ENCODE peak calls at places on chromosome 22, in nine cellular contexts. X is HTR-8/SVneo; O is HEK293T; Y is RCC 7860; F is activated T-helper 1 cell treated with anti-CD3 and anti-CD28 coated beads, Interleukin-2, amount 50 U/mL, for 16 hours; C is posterior vena cava; G is amygdala; H is cardiac septum; K is COR-L47. W is an unnamed sample.

GRCh38 chr22:28247667-28248363 is 328.8 kb upstream of the PITPNB start:
- DNase-seq in X (no peak), O (peak), Y (no peak), F (no peak), C (no peak), G (no peak), H (no peak), K (no peak), W (peak)

GRCh38 chr22:36052505-36052941 is 23.9 kb upstream of the RBFOX2 start:
- DNase-seq in X (no peak), O (no peak), Y (peak), F (no peak), C (no peak), G (no peak), H (no peak), K (no peak), W (no peak)

GRCh38 chr22:45332001-45332400 is 22.3 kb downstream of the FAM118A start:
- DNase-seq in X (no peak), O (no peak), Y (no peak), F (no peak), C (no peak), G (no peak), H (peak), K (no peak), W (no peak)

GRCh38 chr22:41360126-41360525 is 21.6 kb upstream of the TEF start:
- DNase-seq in X (no peak), O (no peak), Y (no peak), F (no peak), C (no peak), G (no peak), H (no peak), K (no peak), W (peak)

GRCh38 chr22:44578516-44579230 is 80.6 kb upstream of the RTL6 start:
- DNase-seq in X (no peak), O (no peak), Y (no peak), F (no peak), C (no peak), G (no peak), H (peak), K (no peak), W (no peak)

GRCh38 chr22:19443544-19444211 is 3.8 kb downstream of the C22orf39 start:
- DNase-seq in X (no peak), O (no peak), Y (no peak), F (no peak), C (no peak), G (no peak), H (no peak), K (no peak), W (no peak)

GRCh38 chr22:30444632-30445437 is 19.3 kb downstream of the MTFP1 start:
- DNase-seq in X (peak), O (peak), Y (no peak), F (no peak), C (no peak), G (peak), H (no peak), K (peak), W (peak)

GRCh38 chr22:46590334-46590733 is 29.9 kb upstream of the GRAMD4 start:
- DNase-seq in X (no peak), O (no peak), Y (no peak), F (no peak), C (no peak), G (no peak), H (peak), K (no peak), W (peak)

GRCh38 chr22:38762607-38763006 is 6.8 kb upstream of the SUN2 start:
- DNase-seq in X (no peak), O (no peak), Y (no peak), F (no peak), C (no peak), G (no peak), H (no peak), K (no peak), W (peak)

GRCh38 chr22:24424001-24424900 is 3.1 kb upstream of the ADORA2A start:
- DNase-seq in X (no peak), O (peak), Y (no peak), F (no peak), C (no peak), G (no peak), H (no peak), K (no peak), W (peak)

GRCh38 chr22:20552913-20553401 is 45.5 kb downstream of the MED15 start:
- DNase-seq in X (no peak), O (no peak), Y (peak), F (no peak), C (no peak), G (no peak), H (no peak), K (no peak), W (peak)

GRCh38 chr22:47291565-47292495 is 529.4 kb downstream of the TBC1D22A start:
- DNase-seq in X (no peak), O (no peak), Y (no peak), F (no peak), C (no peak), G (no peak), H (peak), K (no peak), W (no peak)

GRCh38 chr22:36536717-36537116 is 7.8 kb upstream of the EIF3D start:
- DNase-seq in X (no peak), O (no peak), Y (no peak), F (no peak), C (no peak), G (no peak), H (no peak), K (peak), W (peak)

GRCh38 chr22:38766076-38766777 is 10.4 kb upstream of the SUN2 start:
- DNase-seq in X (peak), O (peak), Y (peak), F (peak), C (no peak), G (peak), H (no peak), K (peak), W (peak)

GRCh38 chr22:40509401-40510134 is 127.0 kb downstream of the MRTFA start:
- DNase-seq in X (no peak), O (no peak), Y (peak), F (no peak), C (no peak), G (no peak), H (no peak), K (no peak), W (peak)

GRCh38 chr22:27680636-27681035 is 120.9 kb downstream of the MN1 start:
- DNase-seq in X (no peak), O (no peak), Y (no peak), F (no peak), C (no peak), G (no peak), H (no peak), K (no peak), W (peak)

GRCh38 chr22:45302047-45302446 is 7.7 kb upstream of the FAM118A start:
- DNase-seq in X (no peak), O (no peak), Y (peak), F (no peak), C (no peak), G (no peak), H (no peak), K (no peak), W (no peak)

GRCh38 chr22:40668611-40669390 is 10.5 kb upstream of the MCHR1 start:
- DNase-seq in X (peak), O (no peak), Y (peak), F (no peak), C (no peak), G (no peak), H (no peak), K (no peak), W (peak)

GRCh38 chr22:36234919-36235318 is 4.4 kb downstream of the APOL2 start:
- DNase-seq in X (no peak), O (no peak), Y (no peak), F (no peak), C (no peak), G (no peak), H (no peak), K (no peak), W (no peak)

GRCh38 chr22:37546436-37547248 is 13.6 kb upstream of the CDC42EP1 start:
- DNase-seq in X (no peak), O (no peak), Y (no peak), F (no peak), C (peak), G (peak), H (peak), K (no peak), W (no peak)

GRCh38 chr22:30575011-30575671 is 676 bp upstream of the GAL3ST1 start:
- DNase-seq in X (no peak), O (no peak), Y (peak), F (no peak), C (peak), G (no peak), H (no peak), K (no peak), W (peak)

GRCh38 chr22:45554040-45554406 is 51.3 kb downstream of the FBLN1 start:
- DNase-seq in X (no peak), O (peak), Y (no peak), F (no peak), C (no peak), G (no peak), H (no peak), K (no peak), W (peak)

GRCh38 chr22:18056161-18056666 is 21.6 kb upstream of the PEX26 start:
- DNase-seq in X (no peak), O (no peak), Y (peak), F (no peak), C (peak), G (no peak), H (no peak), K (no peak), W (no peak)

GRCh38 chr22:38751422-38752346 is 4.1 kb downstream of the SUN2 start:
- DNase-seq in X (no peak), O (no peak), Y (no peak), F (peak), C (peak), G (no peak), H (peak), K (no peak), W (no peak)

GRCh38 chr22:36397081-36397766 is 9.5 kb upstream of the MYH9 start:
- DNase-seq in X (no peak), O (no peak), Y (peak), F (no peak), C (no peak), G (no peak), H (no peak), K (no peak), W (no peak)

GRCh38 chr22:30212363-30212995 is 34.1 kb downstream of the LIF start:
- DNase-seq in X (no peak), O (no peak), Y (peak), F (no peak), C (peak), G (no peak), H (peak), K (no peak), W (no peak)

GRCh38 chr22:17198188-17199130 is 20.8 kb downstream of the ADA2 start:
- DNase-seq in X (no peak), O (no peak), Y (no peak), F (no peak), C (no peak), G (no peak), H (peak), K (no peak), W (peak)

GRCh38 chr22:30284172-30284571 is 5.1 kb downstream of the CASTOR1 start:
- DNase-seq in X (no peak), O (no peak), Y (no peak), F (no peak), C (no peak), G (no peak), H (no peak), K (no peak), W (no peak)

GRCh38 chr22:31867386-31868153 is 76.8 kb upstream of the YWHAH start:
- DNase-seq in X (no peak), O (no peak), Y (no peak), F (no peak), C (no peak), G (no peak), H (no peak), K (no peak), W (no peak)

GRCh38 chr22:49523374-49524008 is 304.2 kb downstream of the BRD1 start:
- DNase-seq in X (no peak), O (no peak), Y (no peak), F (no peak), C (peak), G (no peak), H (peak), K (no peak), W (peak)

GRCh38 chr22:45164217-45165123 is 745 bp downstream of the NUP50 start:
- DNase-seq in X (no peak), O (peak), Y (no peak), F (no peak), C (peak), G (peak), H (no peak), K (no peak), W (peak)

GRCh38 chr22:22460635-22461034 is 47.9 kb downstream of the ZNF280B start:
- DNase-seq in X (no peak), O (no peak), Y (peak), F (no peak), C (no peak), G (no peak), H (no peak), K (no peak), W (no peak)

GRCh38 chr22:41668971-41669911 is 19.4 kb downstream of the SNU13 start:
- DNase-seq in X (peak), O (no peak), Y (peak), F (no peak), C (no peak), G (no peak), H (no peak), K (no peak), W (no peak)

GRCh38 chr22:44336962-44337657 is 24.4 kb upstream of the SHISAL1 start:
- DNase-seq in X (no peak), O (no peak), Y (no peak), F (no peak), C (no peak), G (no peak), H (no peak), K (peak), W (peak)

GRCh38 chr22:37979782-37980181 is 4.6 kb downstream of the SOX10 start:
- DNase-seq in X (no peak), O (no peak), Y (no peak), F (no peak), C (no peak), G (no peak), H (no peak), K (no peak), W (no peak)

GRCh38 chr22:20531404-20532181 is 24.2 kb downstream of the MED15 start:
- DNase-seq in X (peak), O (no peak), Y (peak), F (no peak), C (no peak), G (no peak), H (no peak), K (no peak), W (peak)

GRCh38 chr22:45448431-45448830 is 34.9 kb downstream of the RIBC2 start:
- DNase-seq in X (no peak), O (no peak), Y (no peak), F (no peak), C (peak), G (no peak), H (no peak), K (no peak), W (peak)

GRCh38 chr22:48713266-48714205 is 1114.1 kb downstream of the BRD1 start:
- DNase-seq in X (no peak), O (no peak), Y (no peak), F (no peak), C (peak), G (no peak), H (peak), K (no peak), W (no peak)

GRCh38 chr22:38035530-38035885 is 21.7 kb upstream of the PICK1 start:
- DNase-seq in X (no peak), O (no peak), Y (no peak), F (no peak), C (no peak), G (no peak), H (no peak), K (no peak), W (peak)